ENCODE peak calls at places on chromosomes 11 and 22, in five cellular contexts. O is body of pancreas, L is adrenal gland, I is pancreas, Q is fibroblast of lung. G is an unnamed sample.

GRCh38 chr11:44094260-44094868 is 1.1 kb upstream of the EXT2 start:
- DNase-seq in O (peak), L (peak), I (no peak), Q (peak), G (peak)

GRCh38 chr11:13343067-13343466 is 65.5 kb downstream of the BMAL1 start:
- DNase-seq in O (no peak), L (no peak), I (no peak), Q (no peak), G (no peak)

GRCh38 chr11:4991066-4991465 is 3.6 kb upstream of the OR51L1 start:
- DNase-seq in O (no peak), L (no peak), I (no peak), Q (no peak), G (no peak)

GRCh38 chr22:43088616-43088978 is 594 bp downstream of the TTLL1 start:
- DNase-seq in O (no peak), L (no peak), I (no peak), Q (no peak), G (no peak)

GRCh38 chr11:104105155-104105554 is 58.8 kb downstream of the PDGFD start:
- DNase-seq in O (no peak), L (no peak), I (no peak), Q (peak), G (no peak)

GRCh38 chr11:68841718-68842426 is at the start of gene CPT1A:
- DNase-seq in O (peak), L (peak), I (peak), Q (peak), G (no peak)

GRCh38 chr11:72203163-72203562 is 11.2 kb downstream of the FOLR1 start:
- DNase-seq in O (no peak), L (no peak), I (no peak), Q (no peak), G (no peak)

GRCh38 chr22:49929553-49929979 is 11.1 kb downstream of the CRELD2 start:
- DNase-seq in O (peak), L (peak), I (peak), Q (no peak), G (peak)

GRCh38 chr11:129268371-129268770 is 76.2 kb upstream of the ARHGAP32 start:
- DNase-seq in O (no peak), L (no peak), I (no peak), Q (no peak), G (no peak)

GRCh38 chr11:87870081-87870480 is 305.2 kb downstream of the RAB38 start:
- DNase-seq in O (no peak), L (no peak), I (no peak), Q (no peak), G (no peak)

GRCh38 chr22:19974233-19974861 is 32.7 kb upstream of the TXNRD2 start:
- DNase-seq in O (no peak), L (no peak), I (no peak), Q (peak), G (peak)

GRCh38 chr11:73566977-73567755 is 30.7 kb downstream of the FAM168A start:
- DNase-seq in O (no peak), L (no peak), I (no peak), Q (no peak), G (no peak)

GRCh38 chr11:130428692-130429681 is 578 bp upstream of the ADAMTS8 start:
- DNase-seq in O (no peak), L (no peak), I (no peak), Q (peak), G (no peak)

GRCh38 chr22:17888855-17889254 is 114.6 kb upstream of the BID start:
- DNase-seq in O (no peak), L (no peak), I (no peak), Q (peak), G (no peak)

GRCh38 chr11:134409552-134410429 is 2.3 kb downstream of the B3GAT1 start:
- DNase-seq in O (no peak), L (no peak), I (no peak), Q (no peak), G (no peak)

GRCh38 chr22:32271389-32271788 is 16.2 kb upstream of the SLC5A4 start:
- DNase-seq in O (no peak), L (no peak), I (no peak), Q (no peak), G (no peak)

GRCh38 chr11:86176165-86176884 is 68.2 kb upstream of the EED start:
- DNase-seq in O (no peak), L (no peak), I (no peak), Q (peak), G (no peak)

GRCh38 chr11:33645686-33646085 is 54.9 kb downstream of the C11orf91 start:
- DNase-seq in O (no peak), L (no peak), I (no peak), Q (no peak), G (no peak)

GRCh38 chr22:48279465-48279765 is 1517.0 kb downstream of the TBC1D22A start:
- DNase-seq in O (no peak), L (no peak), I (no peak), Q (no peak), G (no peak)

GRCh38 chr11:128933481-128934178 is 9.0 kb downstream of the TP53AIP1 start:
- DNase-seq in O (no peak), L (no peak), I (no peak), Q (no peak), G (no peak)

GRCh38 chr11:47394322-47395224 is 13.8 kb upstream of the SLC39A13 start:
- DNase-seq in O (no peak), L (no peak), I (peak), Q (no peak), G (no peak)

DNA sequence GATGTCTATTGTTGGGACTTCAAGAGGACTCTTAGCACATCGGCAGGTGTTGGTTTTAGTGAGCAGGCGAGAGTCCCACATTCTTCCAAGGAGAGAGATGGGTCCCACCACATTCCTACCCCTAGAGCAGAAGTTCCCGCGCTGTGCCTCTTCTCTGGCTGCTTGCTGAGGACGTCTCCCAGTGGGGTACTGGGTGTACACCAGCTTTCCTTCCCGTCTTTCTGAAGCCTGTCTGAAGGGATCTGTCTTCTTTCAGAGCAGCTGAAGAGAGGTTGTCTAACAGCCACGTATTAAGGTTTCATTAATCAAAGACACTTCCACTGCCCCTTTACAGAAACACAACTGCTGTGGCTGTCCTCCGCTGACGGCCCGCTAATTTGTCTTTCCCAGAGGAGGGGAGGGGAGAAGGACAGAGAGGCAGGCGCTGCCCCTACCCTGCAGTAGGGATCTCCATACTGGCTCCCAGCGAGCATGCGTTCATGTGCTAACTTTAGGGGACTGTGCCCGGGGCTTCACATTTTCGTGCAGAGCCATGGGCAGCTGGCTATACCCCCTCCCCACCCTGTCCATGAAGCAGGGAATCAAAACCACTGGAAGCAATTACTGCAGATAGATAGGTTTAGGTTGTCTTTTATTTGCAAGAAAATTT is 56.0 kb downstream of the ZBTB16 start:
- DNase-seq in O (no peak), L (no peak), I (no peak), Q (no peak), G (no peak)
- H3K27ac ChIP-seq in O (no peak), L (no peak), I (no peak), Q (no peak), G (peak)

GRCh38 chr11:66291303-66291705 is 390 bp upstream of the TMEM151A start:
- DNase-seq in O (no peak), L (no peak), I (no peak), Q (no peak), G (no peak)
- H3K4me3 ChIP-seq in O (no peak), L (no peak), I (no peak), Q (no peak), G (peak)

GRCh38 chr11:2271077-2271326 is 614 bp upstream of the ASCL2 start:
- DNase-seq in O (no peak), L (no peak), I (peak), Q (no peak), G (peak)

GRCh38 chr11:2270322-2271076 is at the start of gene ASCL2:
- DNase-seq in O (no peak), L (no peak), I (peak), Q (no peak), G (no peak)

GRCh38 chr11:2267871-2268825 is 2.2 kb downstream of the ASCL2 start:
- DNase-seq in O (no peak), L (no peak), I (peak), Q (no peak), G (no peak)

GRCh38 chr11:2268911-2269600 is 1.3 kb downstream of the ASCL2 start:
- DNase-seq in O (peak), L (peak), I (peak), Q (peak), G (no peak)

GRCh38 chr11:2269601-2270321 is 627 bp downstream of the ASCL2 start:
- DNase-seq in O (no peak), L (no peak), I (peak), Q (peak), G (no peak)
- TF ChIP-seq CTCF in O (no peak), L (no peak), I (no peak), Q (no peak), G (no peak)

GRCh38 chr11:75041263-75041662 is 52.5 kb downstream of the NEU3 start:
- DNase-seq in O (no peak), L (no peak), I (no peak), Q (no peak), G (no peak)
- H3K27ac ChIP-seq in O (no peak), L (no peak), I (no peak), Q (no peak), G (no peak)

GRCh38 chr22:41957941-41958556 is 6.1 kb downstream of the SMIM45 start:
- DNase-seq in O (no peak), L (no peak), I (no peak), Q (no peak), G (no peak)
- H3K4me3 ChIP-seq in O (no peak), L (no peak), I (no peak), Q (no peak), G (no peak)

DNA sequence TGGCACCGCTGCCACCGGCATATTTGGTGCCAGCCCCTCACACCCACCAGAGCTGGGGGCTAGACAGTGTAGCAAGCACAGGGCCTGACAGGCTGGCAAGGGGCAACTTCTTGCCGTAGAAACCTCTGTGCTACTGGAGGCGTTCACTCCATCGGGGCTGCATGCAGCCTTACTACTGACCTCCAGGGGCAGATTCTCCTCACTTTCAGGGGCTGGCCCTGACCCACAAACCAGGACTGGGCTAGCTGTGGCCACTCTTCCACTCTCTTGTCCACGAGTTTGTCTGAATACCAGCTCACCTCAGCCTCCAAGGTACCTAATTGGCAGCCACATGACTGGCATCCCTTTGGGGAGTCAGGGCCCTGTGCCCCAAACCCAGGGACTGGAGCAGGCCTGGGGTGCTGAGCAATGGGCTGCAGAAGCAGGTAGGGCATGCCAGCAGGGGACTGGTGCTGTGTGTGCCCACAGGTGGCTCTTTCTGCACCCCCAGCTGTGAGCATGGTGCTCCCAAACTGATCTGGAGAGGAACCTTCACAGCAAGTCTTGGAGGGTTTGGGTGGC is 2.1 kb upstream of the LMO1 start:
- DNase-seq in O (no peak), L (no peak), I (peak), Q (no peak), G (peak)
- TF ChIP-seq CTCF in O (no peak), L (no peak), I (no peak), Q (no peak), G (no peak)

GRCh38 chr11:41286751-41287150 is 172.7 kb downstream of the LRRC4C start:
- DNase-seq in O (no peak), L (no peak), I (no peak), Q (no peak), G (no peak)

GRCh38 chr11:41282436-41282835 is 177.0 kb downstream of the LRRC4C start:
- DNase-seq in O (no peak), L (no peak), I (no peak), Q (no peak), G (no peak)

GRCh38 chr11:41281131-41281742 is 178.2 kb downstream of the LRRC4C start:
- DNase-seq in O (no peak), L (no peak), I (no peak), Q (no peak), G (no peak)

GRCh38 chr11:41283196-41283930 is 176.1 kb downstream of the LRRC4C start:
- DNase-seq in O (no peak), L (no peak), I (no peak), Q (no peak), G (no peak)
- H3K27ac ChIP-seq in O (no peak), L (no peak), I (no peak), Q (no peak), G (no peak)

DNA sequence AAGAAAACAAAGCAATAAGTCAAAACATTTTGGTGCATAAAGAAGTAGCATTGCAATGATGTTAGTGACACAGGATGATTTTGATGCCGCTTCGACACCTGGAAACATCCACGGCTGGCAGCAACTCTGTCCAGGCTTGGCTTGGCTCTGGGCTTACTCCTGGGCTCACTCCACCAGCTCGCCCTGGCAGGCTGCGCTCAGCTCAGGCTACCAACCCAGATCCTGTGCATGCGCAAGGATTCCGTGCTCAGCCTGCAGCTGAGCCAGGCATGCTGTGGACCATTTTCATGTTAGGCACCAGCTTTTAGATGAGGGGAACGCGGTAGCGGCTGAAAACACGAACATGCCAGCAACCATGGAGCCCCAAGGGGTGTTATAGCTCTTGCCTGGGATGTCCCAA is 66.0 kb downstream of the SLC25A17 start:
- DNase-seq in O (no peak), L (no peak), I (no peak), Q (no peak), G (peak)
- H3K4me3 ChIP-seq in O (no peak), L (no peak), I (no peak), Q (no peak), G (no peak)

GRCh38 chr11:102780491-102780918 is at the start of gene MMP10:
- DNase-seq in O (no peak), L (no peak), I (no peak), Q (peak), G (no peak)
- TF ChIP-seq CTCF in O (no peak), L (no peak), I (no peak), Q (peak), G (no peak)

DNA sequence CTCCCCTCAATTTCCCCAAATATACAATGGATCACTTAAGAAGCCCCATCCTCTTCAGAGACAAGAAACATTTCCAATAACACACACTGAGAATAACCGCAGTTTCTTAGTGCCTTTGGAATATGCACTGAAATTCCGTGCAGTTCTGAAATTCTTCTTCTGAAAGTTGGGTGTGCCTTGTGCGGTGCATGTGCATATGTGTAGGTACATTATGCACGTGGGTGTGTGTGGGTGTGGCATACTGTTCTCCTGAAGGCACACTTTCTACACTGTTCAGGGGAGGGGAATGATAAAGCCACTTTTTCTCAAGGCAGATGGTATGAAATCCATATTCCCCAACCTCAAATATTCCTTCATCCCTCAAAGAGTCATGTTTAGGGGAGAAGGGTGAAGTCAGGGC is 1.7 kb downstream of the EXPH5 start:
- DNase-seq in O (no peak), L (no peak), I (no peak), Q (no peak), G (no peak)
- H3K27ac ChIP-seq in O (no peak), L (no peak), I (no peak), Q (no peak), G (no peak)